ENCODE peak calls at places on chromosome 20, in five cellular contexts. One of them, this sample, is unnamed.

GRCh38 chr20:36113015-36113414 is 41.5 kb upstream of the EPB41L1 start:
- DNase-seq in adipocyte: no peak
- DNase-seq in ureter: no peak
- DNase-seq in activated B cell treated with CpG ODN at 0.5 μM for 24 hours: no peak
- DNase-seq in suprapubic skin: no peak
- DNase-seq in this sample: no peak

GRCh38 chr20:25139061-25139705 is 56.3 kb upstream of the ENTPD6 start:
- DNase-seq in ureter: no peak
- DNase-seq in suprapubic skin: no peak
- DNase-seq in activated B cell treated with CpG ODN at 0.5 μM for 24 hours: no peak
- DNase-seq in adipocyte: no peak
- DNase-seq in this sample: no peak

GRCh38 chr20:55774628-55775027 is 230.7 kb downstream of the CBLN4 start:
- DNase-seq in adipocyte: no peak
- DNase-seq in suprapubic skin: no peak
- DNase-seq in ureter: no peak
- DNase-seq in activated B cell treated with CpG ODN at 0.5 μM for 24 hours: no peak
- DNase-seq in this sample: no peak

GRCh38 chr20:24479595-24479994 is 10.2 kb downstream of the SYNDIG1 start:
- DNase-seq in activated B cell treated with CpG ODN at 0.5 μM for 24 hours: no peak
- DNase-seq in suprapubic skin: no peak
- DNase-seq in adipocyte: no peak
- DNase-seq in ureter: no peak
- DNase-seq in this sample: no peak

GRCh38 chr20:63434599-63435378 is 37.7 kb downstream of the KCNQ2 start:
- DNase-seq in ureter: no peak
- DNase-seq in adipocyte: peak
- DNase-seq in activated B cell treated with CpG ODN at 0.5 μM for 24 hours: peak
- DNase-seq in suprapubic skin: no peak
- DNase-seq in this sample: peak

GRCh38 chr20:63706027-63706695 is 1.6 kb downstream of the ARFRP1 start:
- DNase-seq in suprapubic skin: peak
- DNase-seq in ureter: no peak
- DNase-seq in adipocyte: no peak
- DNase-seq in activated B cell treated with CpG ODN at 0.5 μM for 24 hours: no peak
- DNase-seq in this sample: no peak

GRCh38 chr20:49729780-49730179 is 16.1 kb upstream of the B4GALT5 start:
- DNase-seq in suprapubic skin: no peak
- DNase-seq in adipocyte: peak
- DNase-seq in activated B cell treated with CpG ODN at 0.5 μM for 24 hours: no peak
- DNase-seq in ureter: no peak
- DNase-seq in this sample: no peak

GRCh38 chr20:49835031-49835430 is 22.4 kb downstream of the SLC9A8 start:
- DNase-seq in adipocyte: peak
- DNase-seq in activated B cell treated with CpG ODN at 0.5 μM for 24 hours: no peak
- DNase-seq in ureter: no peak
- DNase-seq in suprapubic skin: no peak
- DNase-seq in this sample: no peak

GRCh38 chr20:49287555-49288249 is 9.8 kb upstream of the ZNFX1 start:
- DNase-seq in activated B cell treated with CpG ODN at 0.5 μM for 24 hours: no peak
- DNase-seq in ureter: no peak
- DNase-seq in suprapubic skin: no peak
- DNase-seq in adipocyte: peak
- DNase-seq in this sample: peak

GRCh38 chr20:20184711-20185110 is 132.4 kb downstream of the CFAP61 start:
- DNase-seq in suprapubic skin: no peak
- DNase-seq in ureter: no peak
- DNase-seq in activated B cell treated with CpG ODN at 0.5 μM for 24 hours: no peak
- DNase-seq in adipocyte: no peak
- DNase-seq in this sample: no peak

GRCh38 chr20:34037767-34038166 is 44.1 kb downstream of the RALY start:
- DNase-seq in suprapubic skin: no peak
- DNase-seq in activated B cell treated with CpG ODN at 0.5 μM for 24 hours: no peak
- DNase-seq in adipocyte: peak
- DNase-seq in ureter: no peak
- DNase-seq in this sample: no peak

GRCh38 chr20:33130553-33130952 is 37.4 kb upstream of the BPIFA2 start:
- DNase-seq in ureter: no peak
- DNase-seq in activated B cell treated with CpG ODN at 0.5 μM for 24 hours: no peak
- DNase-seq in suprapubic skin: no peak
- DNase-seq in adipocyte: peak
- DNase-seq in this sample: no peak

GRCh38 chr20:33005132-33005566 is 916 bp upstream of the SUN5 start:
- DNase-seq in adipocyte: no peak
- DNase-seq in ureter: no peak
- DNase-seq in suprapubic skin: no peak
- DNase-seq in activated B cell treated with CpG ODN at 0.5 μM for 24 hours: no peak
- DNase-seq in this sample: peak

GRCh38 chr20:24370911-24371695 is 98.3 kb upstream of the SYNDIG1 start:
- DNase-seq in activated B cell treated with CpG ODN at 0.5 μM for 24 hours: no peak
- DNase-seq in suprapubic skin: no peak
- DNase-seq in ureter: no peak
- DNase-seq in adipocyte: no peak
- DNase-seq in this sample: no peak

GRCh38 chr20:10659651-10660601 is 13.9 kb downstream of the JAG1 start:
- DNase-seq in suprapubic skin: peak
- DNase-seq in ureter: no peak
- DNase-seq in activated B cell treated with CpG ODN at 0.5 μM for 24 hours: no peak
- DNase-seq in adipocyte: no peak
- DNase-seq in this sample: no peak

GRCh38 chr20:9999660-10000059 is 35.1 kb upstream of the ANKEF1 start:
- DNase-seq in activated B cell treated with CpG ODN at 0.5 μM for 24 hours: no peak
- DNase-seq in ureter: no peak
- DNase-seq in suprapubic skin: no peak
- DNase-seq in adipocyte: peak
- DNase-seq in this sample: no peak

GRCh38 chr20:10217517-10218410 is 866 bp upstream of the SNAP25 start:
- DNase-seq in activated B cell treated with CpG ODN at 0.5 μM for 24 hours: no peak
- DNase-seq in adipocyte: peak
- DNase-seq in suprapubic skin: no peak
- DNase-seq in ureter: peak
- DNase-seq in this sample: peak

GRCh38 chr20:17841751-17842191 is 126.8 kb downstream of the SNX5 start:
- DNase-seq in adipocyte: peak
- DNase-seq in suprapubic skin: no peak
- DNase-seq in activated B cell treated with CpG ODN at 0.5 μM for 24 hours: no peak
- DNase-seq in ureter: peak
- DNase-seq in this sample: no peak

GRCh38 chr20:44442298-44443070 is 33.2 kb upstream of the TTPAL start:
- DNase-seq in adipocyte: no peak
- DNase-seq in ureter: no peak
- DNase-seq in suprapubic skin: no peak
- DNase-seq in activated B cell treated with CpG ODN at 0.5 μM for 24 hours: no peak
- DNase-seq in this sample: no peak

GRCh38 chr20:12199703-12200102 is 282.0 kb downstream of the BTBD3 start:
- DNase-seq in activated B cell treated with CpG ODN at 0.5 μM for 24 hours: no peak
- DNase-seq in suprapubic skin: no peak
- DNase-seq in ureter: no peak
- DNase-seq in adipocyte: no peak
- DNase-seq in this sample: no peak